ENCODE peak calls at places on chromosomes 4 and X, in nine cellular contexts. One of them, this sample, is unnamed.

GRCh38 chr4:137707626-137708025 is 175.3 kb upstream of the PCDH18 start:
- DNase-seq in neural progenitor cell: no peak
- DNase-seq in HCT116: no peak
- DNase-seq in GM23248: peak
- DNase-seq in SK-N-SH: no peak
- DNase-seq in PC-3: peak
- DNase-seq in GM23338: no peak
- DNase-seq in hepatocyte: no peak
- DNase-seq in OCI-LY7: no peak
- DNase-seq in this sample: no peak

GRCh38 chr4:25509656-25510055 is 132.6 kb downstream of the ANAPC4 start:
- DNase-seq in SK-N-SH: no peak
- DNase-seq in hepatocyte: no peak
- DNase-seq in GM23338: no peak
- DNase-seq in HCT116: no peak
- DNase-seq in neural progenitor cell: no peak
- DNase-seq in PC-3: peak
- DNase-seq in OCI-LY7: no peak
- DNase-seq in GM23248: peak
- DNase-seq in this sample: no peak

GRCh38 chr4:179817317-179817716 is 2375.1 kb upstream of the AGA start:
- DNase-seq in OCI-LY7: no peak
- DNase-seq in HCT116: no peak
- DNase-seq in GM23248: no peak
- DNase-seq in SK-N-SH: no peak
- DNase-seq in neural progenitor cell: no peak
- DNase-seq in PC-3: no peak
- DNase-seq in GM23338: peak
- DNase-seq in hepatocyte: no peak
- DNase-seq in this sample: peak

GRCh38 chrX:48938721-48939416 is 18.5 kb downstream of the OTUD5 start:
- DNase-seq in OCI-LY7: peak
- DNase-seq in SK-N-SH: no peak
- DNase-seq in GM23338: no peak
- DNase-seq in neural progenitor cell: no peak
- DNase-seq in hepatocyte: no peak
- DNase-seq in GM23248: no peak
- DNase-seq in HCT116: no peak
- DNase-seq in PC-3: no peak
- DNase-seq in this sample: peak

GRCh38 chrX:24158881-24159280 is 9.4 kb downstream of the ZFX start:
- DNase-seq in neural progenitor cell: no peak
- DNase-seq in hepatocyte: no peak
- DNase-seq in GM23248: no peak
- DNase-seq in PC-3: no peak
- DNase-seq in OCI-LY7: no peak
- DNase-seq in GM23338: no peak
- DNase-seq in SK-N-SH: no peak
- DNase-seq in HCT116: no peak
- DNase-seq in this sample: no peak

GRCh38 chrX:96591418-96591817 is 93.2 kb upstream of the DIAPH2 start:
- DNase-seq in OCI-LY7: no peak
- DNase-seq in SK-N-SH: no peak
- DNase-seq in PC-3: no peak
- DNase-seq in HCT116: no peak
- DNase-seq in neural progenitor cell: no peak
- DNase-seq in GM23338: no peak
- DNase-seq in GM23248: no peak
- DNase-seq in hepatocyte: no peak
- DNase-seq in this sample: no peak

GRCh38 chr4:24796632-24797031 is 1.3 kb downstream of the SOD3 start:
- DNase-seq in GM23338: no peak
- DNase-seq in HCT116: no peak
- DNase-seq in OCI-LY7: no peak
- DNase-seq in neural progenitor cell: no peak
- DNase-seq in GM23248: no peak
- DNase-seq in PC-3: no peak
- DNase-seq in hepatocyte: no peak
- DNase-seq in SK-N-SH: no peak
- DNase-seq in this sample: no peak

GRCh38 chr4:104334410-104334809 is 160.3 kb downstream of the CXXC4 start:
- DNase-seq in GM23338: no peak
- DNase-seq in hepatocyte: no peak
- DNase-seq in GM23248: no peak
- DNase-seq in HCT116: no peak
- DNase-seq in neural progenitor cell: no peak
- DNase-seq in SK-N-SH: no peak
- DNase-seq in OCI-LY7: no peak
- DNase-seq in PC-3: no peak
- DNase-seq in this sample: no peak

GRCh38 chr4:81084029-81084428 is 53.5 kb downstream of the BMP3 start:
- DNase-seq in PC-3: peak
- DNase-seq in GM23248: peak
- DNase-seq in OCI-LY7: no peak
- DNase-seq in HCT116: no peak
- DNase-seq in SK-N-SH: no peak
- DNase-seq in neural progenitor cell: no peak
- DNase-seq in GM23338: no peak
- DNase-seq in hepatocyte: peak
- DNase-seq in this sample: no peak

GRCh38 chrX:152821145-152821765 is 9.3 kb downstream of the CETN2 start:
- DNase-seq in HCT116: peak
- DNase-seq in PC-3: peak
- DNase-seq in SK-N-SH: peak
- DNase-seq in hepatocyte: peak
- DNase-seq in GM23338: peak
- DNase-seq in neural progenitor cell: peak
- DNase-seq in GM23248: peak
- DNase-seq in OCI-LY7: peak
- DNase-seq in this sample: peak
- TF ChIP-seq EZH2phosphoT487 in HCT116: no peak
- TF ChIP-seq EZH2phosphoT487 in PC-3: no peak
- TF ChIP-seq EZH2phosphoT487 in SK-N-SH: no peak
- TF ChIP-seq EZH2phosphoT487 in hepatocyte: no peak
- TF ChIP-seq EZH2phosphoT487 in GM23338: no peak
- TF ChIP-seq EZH2phosphoT487 in neural progenitor cell: no peak
- TF ChIP-seq EZH2phosphoT487 in GM23248: no peak
- TF ChIP-seq EZH2phosphoT487 in OCI-LY7: no peak
- TF ChIP-seq EZH2phosphoT487 in this sample: no peak

GRCh38 chr4:75514131-75514948 is at the start of the genes RCHY1 and THAP6:
- DNase-seq in GM23248: peak
- DNase-seq in neural progenitor cell: peak
- DNase-seq in GM23338: peak
- DNase-seq in hepatocyte: peak
- DNase-seq in HCT116: peak
- DNase-seq in SK-N-SH: peak
- DNase-seq in OCI-LY7: peak
- DNase-seq in PC-3: peak
- DNase-seq in this sample: peak

GRCh38 chr4:75512336-75513211 is 1.6 kb downstream of the RCHY1 start:
- DNase-seq in PC-3: peak
- DNase-seq in GM23338: no peak
- DNase-seq in hepatocyte: no peak
- DNase-seq in HCT116: no peak
- DNase-seq in neural progenitor cell: peak
- DNase-seq in SK-N-SH: no peak
- DNase-seq in GM23248: peak
- DNase-seq in OCI-LY7: peak
- DNase-seq in this sample: peak

GRCh38 chr4:75516144-75516543 is 1.9 kb downstream of the THAP6 start:
- DNase-seq in HCT116: no peak
- DNase-seq in OCI-LY7: no peak
- DNase-seq in SK-N-SH: no peak
- DNase-seq in hepatocyte: no peak
- DNase-seq in neural progenitor cell: no peak
- DNase-seq in PC-3: no peak
- DNase-seq in GM23338: no peak
- DNase-seq in GM23248: no peak
- DNase-seq in this sample: no peak

GRCh38 chr4:75513529-75514130 is 573 bp downstream of the RCHY1 start:
- DNase-seq in GM23338: no peak
- DNase-seq in PC-3: no peak
- DNase-seq in OCI-LY7: peak
- DNase-seq in HCT116: no peak
- DNase-seq in SK-N-SH: no peak
- DNase-seq in hepatocyte: peak
- DNase-seq in GM23248: peak
- DNase-seq in neural progenitor cell: peak
- DNase-seq in this sample: no peak

GRCh38 chr4:75514949-75515612 is 808 bp downstream of the THAP6 start:
- DNase-seq in hepatocyte: no peak
- DNase-seq in PC-3: no peak
- DNase-seq in GM23338: no peak
- DNase-seq in GM23248: peak
- DNase-seq in neural progenitor cell: peak
- DNase-seq in SK-N-SH: peak
- DNase-seq in HCT116: no peak
- DNase-seq in OCI-LY7: peak
- DNase-seq in this sample: peak
- TF ChIP-seq EZH2phosphoT487 in hepatocyte: no peak
- TF ChIP-seq EZH2phosphoT487 in PC-3: no peak
- TF ChIP-seq EZH2phosphoT487 in GM23338: no peak
- TF ChIP-seq EZH2phosphoT487 in GM23248: no peak
- TF ChIP-seq EZH2phosphoT487 in neural progenitor cell: no peak
- TF ChIP-seq EZH2phosphoT487 in SK-N-SH: no peak
- TF ChIP-seq EZH2phosphoT487 in HCT116: no peak
- TF ChIP-seq EZH2phosphoT487 in OCI-LY7: no peak
- TF ChIP-seq EZH2phosphoT487 in this sample: no peak

GRCh38 chrX:39453847-39454645 is 643.7 kb downstream of the BCOR start:
- DNase-seq in SK-N-SH: no peak
- DNase-seq in OCI-LY7: no peak
- DNase-seq in PC-3: no peak
- DNase-seq in GM23248: no peak
- DNase-seq in GM23338: no peak
- DNase-seq in HCT116: no peak
- DNase-seq in neural progenitor cell: no peak
- DNase-seq in hepatocyte: peak
- DNase-seq in this sample: no peak

GRCh38 chrX:39449352-39449751 is 648.1 kb downstream of the MID1IP1 start:
- DNase-seq in SK-N-SH: no peak
- DNase-seq in neural progenitor cell: no peak
- DNase-seq in hepatocyte: no peak
- DNase-seq in HCT116: no peak
- DNase-seq in OCI-LY7: no peak
- DNase-seq in GM23338: no peak
- DNase-seq in PC-3: no peak
- DNase-seq in GM23248: no peak
- DNase-seq in this sample: no peak

GRCh38 chrX:39450578-39450977 is 647.2 kb downstream of the BCOR start:
- DNase-seq in GM23248: no peak
- DNase-seq in HCT116: no peak
- DNase-seq in GM23338: peak
- DNase-seq in OCI-LY7: no peak
- DNase-seq in hepatocyte: peak
- DNase-seq in neural progenitor cell: no peak
- DNase-seq in SK-N-SH: no peak
- DNase-seq in PC-3: no peak
- DNase-seq in this sample: no peak

GRCh38 chrX:39452404-39452803 is 645.4 kb downstream of the BCOR start:
- DNase-seq in OCI-LY7: no peak
- DNase-seq in HCT116: no peak
- DNase-seq in hepatocyte: no peak
- DNase-seq in neural progenitor cell: no peak
- DNase-seq in SK-N-SH: no peak
- DNase-seq in GM23338: no peak
- DNase-seq in PC-3: no peak
- DNase-seq in GM23248: no peak
- DNase-seq in this sample: no peak

DNA sequence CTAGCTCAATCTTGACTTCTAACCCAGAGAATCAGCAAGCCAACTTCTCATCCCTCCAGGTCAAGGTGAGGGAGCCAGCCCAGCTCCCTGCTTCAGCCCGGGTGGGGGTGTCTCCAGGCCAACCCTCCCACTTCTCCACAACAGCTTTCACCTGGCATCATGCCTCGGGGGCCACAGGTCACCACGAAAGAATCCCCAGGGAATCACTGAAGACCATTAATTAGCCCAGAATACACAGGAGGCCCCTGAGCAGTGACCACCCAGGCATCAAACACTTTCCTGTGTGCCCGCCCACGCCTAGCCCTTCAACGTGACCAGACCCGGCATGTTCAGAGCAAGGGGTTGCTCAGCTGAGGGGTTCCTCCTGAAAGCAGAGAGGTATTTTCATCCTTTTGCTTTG is 646.7 kb downstream of the BCOR start:
- DNase-seq in PC-3: no peak
- DNase-seq in neural progenitor cell: no peak
- DNase-seq in SK-N-SH: no peak
- DNase-seq in OCI-LY7: no peak
- DNase-seq in GM23248: no peak
- DNase-seq in hepatocyte: no peak
- DNase-seq in GM23338: no peak
- DNase-seq in HCT116: no peak
- DNase-seq in this sample: no peak
- TF ChIP-seq EZH2phosphoT487 in PC-3: no peak
- TF ChIP-seq EZH2phosphoT487 in neural progenitor cell: no peak
- TF ChIP-seq EZH2phosphoT487 in SK-N-SH: no peak
- TF ChIP-seq EZH2phosphoT487 in OCI-LY7: no peak
- TF ChIP-seq EZH2phosphoT487 in GM23248: no peak
- TF ChIP-seq EZH2phosphoT487 in hepatocyte: no peak
- TF ChIP-seq EZH2phosphoT487 in GM23338: no peak
- TF ChIP-seq EZH2phosphoT487 in HCT116: no peak
- TF ChIP-seq EZH2phosphoT487 in this sample: no peak

GRCh38 chr4:75844151-75844662 is 58.0 kb downstream of the PPEF2 start:
- DNase-seq in neural progenitor cell: no peak
- DNase-seq in PC-3: no peak
- DNase-seq in GM23248: peak
- DNase-seq in hepatocyte: peak
- DNase-seq in OCI-LY7: no peak
- DNase-seq in GM23338: no peak
- DNase-seq in SK-N-SH: no peak
- DNase-seq in HCT116: no peak
- DNase-seq in this sample: no peak
- TF ChIP-seq EZH2phosphoT487 in neural progenitor cell: no peak
- TF ChIP-seq EZH2phosphoT487 in PC-3: no peak
- TF ChIP-seq EZH2phosphoT487 in GM23248: no peak
- TF ChIP-seq EZH2phosphoT487 in hepatocyte: no peak
- TF ChIP-seq EZH2phosphoT487 in OCI-LY7: no peak
- TF ChIP-seq EZH2phosphoT487 in GM23338: no peak
- TF ChIP-seq EZH2phosphoT487 in SK-N-SH: no peak
- TF ChIP-seq EZH2phosphoT487 in HCT116: no peak
- TF ChIP-seq EZH2phosphoT487 in this sample: no peak

DNA sequence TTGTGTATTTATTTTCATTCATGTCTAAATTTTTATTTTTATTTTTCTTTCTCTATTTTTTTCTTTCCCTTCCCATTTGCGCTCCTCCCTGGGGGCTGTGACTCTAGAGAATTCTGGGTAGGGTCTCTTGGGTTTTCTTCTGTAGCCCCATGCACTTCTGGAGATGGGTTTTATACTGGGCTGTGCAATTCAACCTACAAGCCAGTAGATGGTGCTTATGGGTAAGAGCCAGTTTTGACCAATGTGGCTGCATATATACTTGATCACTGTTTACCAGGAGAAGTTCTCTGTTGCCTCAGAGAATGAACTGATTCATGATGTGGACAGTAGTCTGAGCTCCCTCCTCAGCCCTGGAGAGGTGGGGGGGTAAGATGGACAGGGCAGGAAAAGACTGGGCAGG is 614.6 kb downstream of the PCDH19 start:
- DNase-seq in neural progenitor cell: no peak
- DNase-seq in GM23338: no peak
- DNase-seq in HCT116: no peak
- DNase-seq in GM23248: peak
- DNase-seq in OCI-LY7: no peak
- DNase-seq in SK-N-SH: no peak
- DNase-seq in PC-3: no peak
- DNase-seq in hepatocyte: no peak
- DNase-seq in this sample: peak
- TF ChIP-seq EZH2phosphoT487 in neural progenitor cell: no peak
- TF ChIP-seq EZH2phosphoT487 in GM23338: no peak
- TF ChIP-seq EZH2phosphoT487 in HCT116: no peak
- TF ChIP-seq EZH2phosphoT487 in GM23248: no peak
- TF ChIP-seq EZH2phosphoT487 in OCI-LY7: no peak
- TF ChIP-seq EZH2phosphoT487 in SK-N-SH: no peak
- TF ChIP-seq EZH2phosphoT487 in PC-3: no peak
- TF ChIP-seq EZH2phosphoT487 in hepatocyte: no peak
- TF ChIP-seq EZH2phosphoT487 in this sample: no peak